ENCODE peak calls at places on chromosomes 13 and 19, in six cellular contexts. One of them, this sample, is unnamed.

GRCh38 chr13:74320282-74320681 is 186.1 kb upstream of the KLF12 start:
- DNase-seq in K562: no peak
- DNase-seq in HepG2: no peak
- DNase-seq in A549: no peak
- DNase-seq in endothelial cell of umbilical vein: no peak
- DNase-seq in GM12878: no peak
- DNase-seq in this sample: no peak

GRCh38 chr13:76086729-76087128 is 450.6 kb downstream of the LMO7 start:
- DNase-seq in HepG2: no peak
- DNase-seq in GM12878: no peak
- DNase-seq in K562: no peak
- DNase-seq in A549: no peak
- DNase-seq in endothelial cell of umbilical vein: no peak
- DNase-seq in this sample: no peak

GRCh38 chr19:46621191-46622117 is 3.4 kb downstream of the PTGIR start:
- DNase-seq in HepG2: no peak
- DNase-seq in A549: no peak
- DNase-seq in GM12878: no peak
- DNase-seq in endothelial cell of umbilical vein: no peak
- DNase-seq in K562: no peak
- DNase-seq in this sample: no peak

GRCh38 chr13:28392428-28392827 is 102.5 kb downstream of the FLT1 start:
- DNase-seq in HepG2: no peak
- DNase-seq in K562: no peak
- DNase-seq in endothelial cell of umbilical vein: peak
- DNase-seq in A549: no peak
- DNase-seq in GM12878: no peak
- DNase-seq in this sample: no peak

GRCh38 chr19:15091918-15092753 is 10.1 kb downstream of the OR1I1 start:
- DNase-seq in K562: peak
- DNase-seq in A549: peak
- DNase-seq in HepG2: peak
- DNase-seq in endothelial cell of umbilical vein: peak
- DNase-seq in GM12878: no peak
- DNase-seq in this sample: peak

GRCh38 chr19:3821857-3822364 is 35.7 kb upstream of the MATK start:
- DNase-seq in K562: peak
- DNase-seq in GM12878: no peak
- DNase-seq in endothelial cell of umbilical vein: peak
- DNase-seq in A549: peak
- DNase-seq in HepG2: peak
- DNase-seq in this sample: peak

GRCh38 chr13:51906581-51906980 is 44.8 kb downstream of the CCDC70 start:
- DNase-seq in A549: no peak
- DNase-seq in HepG2: peak
- DNase-seq in GM12878: no peak
- DNase-seq in K562: no peak
- DNase-seq in endothelial cell of umbilical vein: no peak
- DNase-seq in this sample: no peak

GRCh38 chr19:20371911-20372310 is 193.7 kb downstream of the ZNF737 start:
- DNase-seq in endothelial cell of umbilical vein: no peak
- DNase-seq in GM12878: no peak
- DNase-seq in A549: no peak
- DNase-seq in HepG2: no peak
- DNase-seq in K562: no peak
- DNase-seq in this sample: peak

GRCh38 chr13:96662036-96662435 is 332.2 kb downstream of the OXGR1 start:
- DNase-seq in A549: no peak
- DNase-seq in endothelial cell of umbilical vein: no peak
- DNase-seq in K562: no peak
- DNase-seq in HepG2: no peak
- DNase-seq in GM12878: no peak
- DNase-seq in this sample: no peak

GRCh38 chr13:40175639-40176038 is 490.8 kb downstream of the FOXO1 start:
- DNase-seq in K562: no peak
- DNase-seq in A549: no peak
- DNase-seq in HepG2: no peak
- DNase-seq in GM12878: no peak
- DNase-seq in endothelial cell of umbilical vein: no peak
- DNase-seq in this sample: no peak

GRCh38 chr19:9793051-9793591 is 24.6 kb upstream of the ZNF846 start:
- DNase-seq in HepG2: no peak
- DNase-seq in endothelial cell of umbilical vein: no peak
- DNase-seq in K562: no peak
- DNase-seq in A549: peak
- DNase-seq in GM12878: no peak
- DNase-seq in this sample: peak

GRCh38 chr19:23415561-23416191 is 20.4 kb upstream of the ZNF91 start:
- DNase-seq in HepG2: no peak
- DNase-seq in A549: no peak
- DNase-seq in K562: no peak
- DNase-seq in endothelial cell of umbilical vein: no peak
- DNase-seq in GM12878: no peak
- DNase-seq in this sample: no peak

GRCh38 chr13:76641056-76641455 is 245.1 kb downstream of the KCTD12 start:
- DNase-seq in K562: no peak
- DNase-seq in HepG2: no peak
- DNase-seq in endothelial cell of umbilical vein: no peak
- DNase-seq in GM12878: no peak
- DNase-seq in A549: no peak
- DNase-seq in this sample: no peak

GRCh38 chr13:48775804-48776203 is 122.1 kb downstream of the CYSLTR2 start:
- DNase-seq in GM12878: no peak
- DNase-seq in A549: no peak
- DNase-seq in HepG2: no peak
- DNase-seq in endothelial cell of umbilical vein: no peak
- DNase-seq in K562: no peak
- DNase-seq in this sample: no peak

GRCh38 chr13:109154146-109154545 is 524.7 kb downstream of the MYO16 start:
- DNase-seq in A549: peak
- DNase-seq in K562: no peak
- DNase-seq in GM12878: no peak
- DNase-seq in endothelial cell of umbilical vein: no peak
- DNase-seq in HepG2: peak
- DNase-seq in this sample: no peak

GRCh38 chr13:50847501-50847900 is 4.0 kb upstream of the DLEU7 start:
- DNase-seq in endothelial cell of umbilical vein: no peak
- DNase-seq in GM12878: no peak
- DNase-seq in HepG2: no peak
- DNase-seq in A549: no peak
- DNase-seq in K562: no peak
- DNase-seq in this sample: no peak

GRCh38 chr13:50230365-50230978 is 215.2 kb downstream of the KCNRG start:
- DNase-seq in K562: no peak
- DNase-seq in endothelial cell of umbilical vein: no peak
- DNase-seq in GM12878: no peak
- DNase-seq in A549: no peak
- DNase-seq in HepG2: peak
- DNase-seq in this sample: peak

GRCh38 chr19:36420961-36421748 is 2.7 kb upstream of the ZFP82 start:
- DNase-seq in A549: no peak
- DNase-seq in HepG2: no peak
- DNase-seq in GM12878: no peak
- DNase-seq in endothelial cell of umbilical vein: peak
- DNase-seq in K562: no peak
- DNase-seq in this sample: no peak

GRCh38 chr13:89812856-89813255 is 1534.6 kb upstream of the MIR17HG start:
- DNase-seq in HepG2: no peak
- DNase-seq in A549: no peak
- DNase-seq in K562: no peak
- DNase-seq in endothelial cell of umbilical vein: peak
- DNase-seq in GM12878: no peak
- DNase-seq in this sample: no peak

DNA sequence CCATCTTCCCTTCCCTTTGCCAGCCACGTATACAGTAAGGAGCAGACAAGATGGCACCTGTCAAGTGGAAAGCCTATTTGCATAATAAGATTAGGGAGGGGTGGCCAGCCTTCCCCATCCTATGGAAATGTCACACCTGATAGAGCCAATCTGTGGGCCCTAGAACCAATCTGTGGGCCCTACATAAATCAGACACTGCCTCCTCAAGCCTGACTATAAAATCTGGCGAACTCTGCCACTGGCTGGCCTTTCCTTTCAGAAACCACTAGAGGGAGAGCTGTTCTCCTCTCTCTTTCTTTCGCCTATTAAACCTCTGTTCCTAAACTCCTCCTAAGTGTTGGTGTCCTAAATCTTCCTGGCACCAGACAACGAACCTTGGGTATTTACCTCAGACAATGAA is 231.5 kb upstream of the KLHL1 start:
- DNase-seq in endothelial cell of umbilical vein: peak
- DNase-seq in GM12878: no peak
- DNase-seq in K562: no peak
- DNase-seq in A549: peak
- DNase-seq in HepG2: peak
- DNase-seq in this sample: peak
- TF ChIP-seq CTCF in endothelial cell of umbilical vein: peak
- TF ChIP-seq CTCF in GM12878: peak
- TF ChIP-seq CTCF in K562: no peak
- TF ChIP-seq CTCF in A549: no peak
- TF ChIP-seq CTCF in HepG2: peak
- TF ChIP-seq CTCF in this sample: peak

GRCh38 chr13:106709509-106709908 is 141.6 kb upstream of the ARGLU1 start:
- DNase-seq in endothelial cell of umbilical vein: peak
- DNase-seq in GM12878: no peak
- DNase-seq in HepG2: no peak
- DNase-seq in A549: no peak
- DNase-seq in K562: no peak
- DNase-seq in this sample: no peak
- TF ChIP-seq MAX in endothelial cell of umbilical vein: no peak
- TF ChIP-seq MAX in GM12878: no peak
- TF ChIP-seq MAX in HepG2: no peak
- TF ChIP-seq MAX in A549: no peak
- TF ChIP-seq MAX in K562: no peak
- TF ChIP-seq MAX in this sample: no peak

DNA sequence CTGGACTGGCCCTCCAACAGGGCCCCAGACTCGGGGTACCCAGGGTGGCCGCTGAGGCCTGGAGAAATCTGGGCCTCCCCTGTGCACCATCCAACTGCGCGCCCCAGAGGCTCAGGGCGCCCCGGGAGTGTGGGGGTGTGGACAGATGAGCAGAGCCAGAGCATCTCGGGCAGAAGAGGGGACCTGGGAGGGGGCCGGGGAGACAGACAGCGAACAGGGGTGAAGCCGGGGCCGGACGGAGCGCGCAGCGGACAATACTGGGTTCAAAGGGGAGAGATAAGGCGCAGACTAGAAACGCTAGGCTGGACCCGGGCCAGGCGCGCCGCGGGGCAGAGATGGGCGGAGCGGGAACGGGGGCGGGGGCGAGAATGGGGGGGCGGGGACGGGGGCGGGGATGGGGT is 460 bp upstream of the CERS4 start:
- DNase-seq in A549: no peak
- DNase-seq in GM12878: no peak
- DNase-seq in endothelial cell of umbilical vein: no peak
- DNase-seq in HepG2: no peak
- DNase-seq in K562: no peak
- DNase-seq in this sample: no peak
- TF ChIP-seq MYC in A549: no peak
- TF ChIP-seq MYC in GM12878: no peak
- TF ChIP-seq MYC in endothelial cell of umbilical vein: no peak
- TF ChIP-seq MYC in HepG2: peak
- TF ChIP-seq MYC in K562: no peak
- TF ChIP-seq MYC in this sample: no peak

GRCh38 chr13:26377038-26377437 is 123.1 kb downstream of the CDK8 start:
- DNase-seq in endothelial cell of umbilical vein: peak
- DNase-seq in HepG2: peak
- DNase-seq in GM12878: no peak
- DNase-seq in K562: peak
- DNase-seq in A549: peak
- DNase-seq in this sample: peak
- TF ChIP-seq CTCF in endothelial cell of umbilical vein: peak
- TF ChIP-seq CTCF in HepG2: peak
- TF ChIP-seq CTCF in GM12878: peak
- TF ChIP-seq CTCF in K562: peak
- TF ChIP-seq CTCF in A549: no peak
- TF ChIP-seq CTCF in this sample: peak

DNA sequence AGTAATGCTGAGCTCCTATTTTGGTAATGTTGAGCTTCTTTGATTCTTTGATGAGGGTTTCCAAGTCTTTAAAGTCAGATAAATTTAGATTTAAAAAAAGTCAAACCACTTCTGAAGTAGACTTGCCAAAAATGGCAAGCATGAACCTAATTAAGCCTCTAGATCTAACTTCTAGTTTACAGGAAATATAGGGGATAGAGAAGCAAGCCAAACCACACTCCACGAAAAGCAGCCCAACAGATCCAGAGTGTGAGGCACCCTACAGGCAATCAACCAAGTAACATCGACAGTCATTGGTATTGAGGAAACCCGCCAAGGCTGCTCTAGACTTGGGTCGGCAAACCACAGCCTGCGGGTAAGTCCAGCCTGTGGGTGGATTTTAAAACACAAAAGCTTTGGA is 3.7 kb downstream of the GGACT start:
- DNase-seq in GM12878: no peak
- DNase-seq in HepG2: no peak
- DNase-seq in K562: no peak
- DNase-seq in A549: no peak
- DNase-seq in endothelial cell of umbilical vein: no peak
- DNase-seq in this sample: no peak
- TF ChIP-seq MAX in GM12878: no peak
- TF ChIP-seq MAX in HepG2: no peak
- TF ChIP-seq MAX in K562: no peak
- TF ChIP-seq MAX in A549: no peak
- TF ChIP-seq MAX in endothelial cell of umbilical vein: no peak
- TF ChIP-seq MAX in this sample: no peak

GRCh38 chr13:113408562-113408961 is 44.6 kb upstream of the GRTP1 start:
- DNase-seq in HepG2: no peak
- DNase-seq in GM12878: no peak
- DNase-seq in endothelial cell of umbilical vein: no peak
- DNase-seq in K562: no peak
- DNase-seq in A549: no peak
- DNase-seq in this sample: no peak

GRCh38 chr13:113405481-113406300 is 41.8 kb upstream of the GRTP1 start:
- DNase-seq in K562: peak
- DNase-seq in endothelial cell of umbilical vein: no peak
- DNase-seq in GM12878: no peak
- DNase-seq in A549: no peak
- DNase-seq in HepG2: no peak
- DNase-seq in this sample: no peak

GRCh38 chr13:113407531-113408393 is 43.8 kb upstream of the GRTP1 start:
- DNase-seq in A549: no peak
- DNase-seq in GM12878: no peak
- DNase-seq in HepG2: no peak
- DNase-seq in endothelial cell of umbilical vein: no peak
- DNase-seq in K562: no peak
- DNase-seq in this sample: no peak

GRCh38 chr13:113406321-113407102 is 42.6 kb upstream of the GRTP1 start:
- DNase-seq in endothelial cell of umbilical vein: no peak
- DNase-seq in K562: no peak
- DNase-seq in HepG2: no peak
- DNase-seq in A549: no peak
- DNase-seq in GM12878: no peak
- DNase-seq in this sample: no peak

GRCh38 chr13:113407103-113407530 is 43.2 kb upstream of the GRTP1 start:
- DNase-seq in HepG2: no peak
- DNase-seq in GM12878: no peak
- DNase-seq in endothelial cell of umbilical vein: no peak
- DNase-seq in K562: no peak
- DNase-seq in A549: no peak
- DNase-seq in this sample: no peak
- TF ChIP-seq MYC in HepG2: no peak
- TF ChIP-seq MYC in GM12878: no peak
- TF ChIP-seq MYC in endothelial cell of umbilical vein: no peak
- TF ChIP-seq MYC in K562: no peak
- TF ChIP-seq MYC in A549: no peak
- TF ChIP-seq MYC in this sample: no peak